ENCODE peak calls at places on chromosomes 4 and X, in four cellular contexts. D is body of pancreas, F is A549, E is suprapubic skin. B is an unnamed sample.

GRCh38 chr4:148445071-148445902 is 3.1 kb upstream of the NR3C2 start:
- DNase-seq in D (peak), E (peak), F (no peak), B (peak)

GRCh38 chrX:28586291-28586690 is 955 bp upstream of the IL1RAPL1 start:
- DNase-seq in D (no peak), E (no peak), F (no peak), B (no peak)

GRCh38 chr4:151524610-151525009 is 115.6 kb downstream of the FHIP1A start:
- DNase-seq in D (no peak), F (no peak), E (no peak), B (no peak)

GRCh38 chrX:37776283-37776986 is 3.4 kb upstream of the CYBB start:
- DNase-seq in F (no peak), E (no peak), D (no peak), B (no peak)

GRCh38 chrX:40209951-40210617 is 112.3 kb upstream of the BCOR start:
- DNase-seq in E (no peak), F (no peak), D (no peak), B (no peak)

GRCh38 chr4:42519803-42520417 is 122.6 kb downstream of the SHISA3 start:
- DNase-seq in E (no peak), D (peak), F (peak), B (peak)

GRCh38 chr4:152659806-152660205 is 20.0 kb downstream of the TMEM154 start:
- DNase-seq in E (no peak), D (no peak), F (no peak), B (no peak)

GRCh38 chrX:42524374-42524773 is 253.6 kb downstream of the PPP1R2C start:
- DNase-seq in F (no peak), D (no peak), E (no peak), B (no peak)

GRCh38 chrX:11562570-11562969 is 103.2 kb downstream of the ARHGAP6 start:
- DNase-seq in E (no peak), F (no peak), D (no peak), B (no peak)

GRCh38 chrX:10676239-10676971 is 56.0 kb upstream of the MID1 start:
- DNase-seq in F (no peak), E (no peak), D (no peak), B (no peak)

GRCh38 chrX:23844502-23845138 is 61.6 kb downstream of the SAT1 start:
- DNase-seq in D (no peak), F (no peak), E (no peak), B (peak)

GRCh38 chrX:136856527-136856926 is 24.0 kb downstream of the RBMX start:
- DNase-seq in E (no peak), F (no peak), D (no peak), B (no peak)

GRCh38 chr4:185212566-185212965 is 3.2 kb downstream of the SNX25 start:
- DNase-seq in F (no peak), D (no peak), E (no peak), B (no peak)

GRCh38 chr4:179762840-179763239 is 2320.6 kb upstream of the AGA start:
- DNase-seq in F (no peak), D (no peak), E (no peak), B (no peak)

GRCh38 chr4:57490520-57490919 is 380.3 kb upstream of the IGFBP7 start:
- DNase-seq in D (no peak), E (no peak), F (peak), B (no peak)

GRCh38 chr4:29970626-29971025 is 749.5 kb upstream of the PCDH7 start:
- DNase-seq in F (peak), D (no peak), E (no peak), B (no peak)

GRCh38 chrX:48957827-48958634 is 624 bp upstream of the OTUD5 start:
- DNase-seq in D (peak), E (peak), F (peak), B (peak)
- TF ChIP-seq POLR2A in D (peak), E (peak), F (peak), B (peak)

GRCh38 chr4:70839537-70840093 is at the start of gene GRSF1:
- DNase-seq in F (peak), D (peak), E (peak), B (peak)
- TF ChIP-seq POLR2A in F (peak), D (peak), E (peak), B (peak)

GRCh38 chrX:15786930-15787329 is 3.4 kb upstream of the ZRSR2 start:
- DNase-seq in E (no peak), D (no peak), F (no peak), B (no peak)

GRCh38 chrX:15785176-15785735 is 5.0 kb upstream of the ZRSR2 start:
- DNase-seq in F (no peak), E (no peak), D (no peak), B (no peak)

DNA sequence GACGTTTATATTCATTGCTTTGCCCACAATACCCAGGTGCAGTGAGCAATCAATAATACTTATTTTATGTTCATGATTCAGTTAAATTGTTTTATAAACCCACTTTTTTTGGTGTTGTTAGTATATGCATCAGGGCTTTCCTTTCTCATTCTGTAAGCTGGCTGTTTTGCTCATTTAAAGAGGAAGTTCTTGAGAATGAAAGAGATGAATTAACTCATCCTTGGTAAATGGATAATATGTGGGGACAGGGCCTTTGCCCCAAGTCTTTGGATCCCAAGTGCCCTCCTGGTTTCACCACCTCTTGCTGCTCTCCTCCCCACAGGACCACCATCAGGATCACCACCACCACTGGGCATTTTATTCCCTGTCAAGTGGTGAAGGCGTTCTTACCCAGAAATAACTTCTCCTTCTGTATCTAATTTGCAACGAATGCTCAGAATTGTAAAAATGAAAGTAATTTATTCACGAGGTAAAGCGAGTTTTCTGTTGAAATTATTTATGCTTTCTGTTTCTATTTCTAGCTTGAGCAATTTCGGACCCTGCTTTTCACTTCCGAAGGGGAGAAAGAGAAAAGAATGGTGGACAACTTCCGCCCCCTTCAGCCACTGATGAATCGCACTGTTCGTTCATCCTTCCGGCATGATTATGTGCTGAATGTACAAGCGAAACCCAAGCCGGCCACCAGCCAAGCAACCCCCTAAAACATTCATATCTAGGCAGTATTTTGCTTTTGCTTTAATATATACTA is 8.1 kb upstream of the ZRSR2 start:
- DNase-seq in F (no peak), E (no peak), D (no peak), B (no peak)
- TF ChIP-seq POLR2A in F (no peak), E (no peak), D (no peak), B (no peak)

GRCh38 chrX:49155900-49156837 is 6.4 kb upstream of the MAGIX start:
- DNase-seq in E (peak), F (peak), D (peak), B (peak)
- TF ChIP-seq POLR2A in E (peak), F (no peak), D (peak), B (no peak)

GRCh38 chr4:87390931-87391782 is at the start of gene HSD17B11:
- DNase-seq in E (peak), D (peak), F (peak), B (peak)
- TF ChIP-seq POLR2A in E (peak), D (peak), F (peak), B (peak)

B was measured in erythroblast.